ENCODE peak calls at places on chromosomes 11 and 22, in five cellular contexts. K is ELF-1, Z is dermis blood vessel endothelial cell, S is EH, P is NCI-H1105. D is an unnamed sample.
A peak's percentile ranks its signal among the peaks of the same experiment; 100 is the strongest.

GRCh38 chr11:2327032-2327431 is 25.2 kb downstream of the TSPAN32 start:
- DNase-seq in K (no peak), Z (no peak), S (no peak), P (no peak), D (no peak)

GRCh38 chr11:10459029-10459970 is 4.2 kb downstream of the AMPD3 start:
- DNase-seq in K (peak; percentile 55), Z (peak; percentile 34), S (peak; percentile 17), P (no peak), D (no peak)

GRCh38 chr22:36739185-36739584 is 35.6 kb upstream of the CACNG2 start:
- DNase-seq in K (no peak), Z (no peak), S (no peak), P (no peak), D (no peak)

GRCh38 chr11:44327730-44328691 is 18.1 kb upstream of the ALX4 start:
- DNase-seq in K (no peak), Z (peak; percentile 19), S (peak; percentile 20), P (peak; percentile 27), D (no peak)

GRCh38 chr11:111137846-111138245 is 107.7 kb upstream of the POU2AF2 start:
- DNase-seq in K (no peak), Z (no peak), S (no peak), P (peak; percentile 49), D (no peak)

GRCh38 chr11:128574576-128575011 is 12.8 kb downstream of the ETS1 start:
- DNase-seq in K (no peak), Z (no peak), S (peak; percentile 63), P (no peak), D (no peak)

GRCh38 chr11:67616431-67617242 is 9.9 kb downstream of the NDUFV1 start:
- DNase-seq in K (no peak), Z (no peak), S (no peak), P (no peak), D (no peak)

GRCh38 chr11:134944131-134944530 is 532.1 kb upstream of the B3GAT1 start:
- DNase-seq in K (no peak), Z (no peak), S (no peak), P (no peak), D (no peak)

GRCh38 chr11:78806214-78807004 is 231.7 kb upstream of the NARS2 start:
- DNase-seq in K (no peak), Z (no peak), S (peak; percentile 38), P (no peak), D (no peak)

GRCh38 chr11:10197091-10197490 is 96.9 kb downstream of the SBF2 start:
- DNase-seq in K (no peak), Z (no peak), S (peak; percentile 87), P (no peak), D (no peak)

GRCh38 chr22:45235101-45235777 is 5.5 kb downstream of the KIAA0930 start:
- DNase-seq in K (no peak), Z (peak; percentile 39), S (no peak), P (peak; percentile 48), D (no peak)

GRCh38 chr22:46050916-46051614 is 74.1 kb upstream of the WNT7B start:
- DNase-seq in K (no peak), Z (no peak), S (no peak), P (no peak), D (no peak)

GRCh38 chr22:38406617-38407016 is 48.4 kb downstream of the KCNJ4 start:
- DNase-seq in K (no peak), Z (no peak), S (no peak), P (no peak), D (no peak)

GRCh38 chr11:123261345-123262106 is 66.5 kb upstream of the CLMP start:
- DNase-seq in K (peak; percentile 94), Z (peak; percentile 83), S (peak; percentile 73), P (peak; percentile 30), D (peak; percentile 90)

GRCh38 chr11:117509543-117509942 is 181.9 kb downstream of the CEP164 start:
- DNase-seq in K (no peak), Z (no peak), S (no peak), P (no peak), D (no peak)

GRCh38 chr11:31045335-31045734 is 324.2 kb downstream of the DCDC1 start:
- DNase-seq in K (no peak), Z (peak; percentile 1), S (no peak), P (no peak), D (peak; percentile 37)

GRCh38 chr22:46353483-46354105 is 18.1 kb downstream of the TRMU start:
- DNase-seq in K (no peak), Z (no peak), S (no peak), P (no peak), D (no peak)

GRCh38 chr11:58900479-58901420 is 38.5 kb upstream of the GLYATL1 start:
- DNase-seq in K (peak; percentile 98), Z (peak; percentile 37), S (peak; percentile 73), P (no peak), D (peak; percentile 93)

GRCh38 chr11:19890308-19890707 is 177.7 kb downstream of the NAV2 start:
- DNase-seq in K (no peak), Z (peak; percentile 55), S (peak; percentile 97), P (no peak), D (no peak)

GRCh38 chr22:37472418-37473006 is 13.7 kb downstream of the MFNG start:
- DNase-seq in K (peak; percentile 54), Z (peak; percentile 62), S (peak; percentile 44), P (peak; percentile 6), D (peak; percentile 69)

GRCh38 chr11:76939219-76939631 is 78.5 kb downstream of the ACER3 start:
- DNase-seq in K (peak; percentile 15), Z (peak; percentile 6), S (peak; percentile 22), P (no peak), D (no peak)

GRCh38 chr22:19658967-19659804 is 55.1 kb upstream of the SEPTIN5 start:
- DNase-seq in K (no peak), Z (no peak), S (no peak), P (no peak), D (no peak)

D was measured in neural progenitor cell.